ENCODE peak calls at places on chromosomes 16 and 17, in eight cellular contexts. Y is NCI-H1105; Z is effector memory CD4-positive, alpha-beta T cell; R is mucosa of gallbladder; M is SHP77; J is AG09319; B is activated T-helper 9 cell treated with anti-CD3 and anti-CD28 coated beads, Interleukin-2, amount 50 U/mL, for 16 hours; W is small intestine. O is an unnamed sample.

GRCh38 chr17:81049973-81050551 is 15.1 kb downstream of the BAIAP2 start:
- DNase-seq in Y (no peak), Z (no peak), R (peak; percentile 85), M (no peak), J (no peak), B (no peak), W (peak; percentile 80), O (no peak)

GRCh38 chr16:69691980-69692911 is 34.1 kb downstream of the NQO1 start:
- DNase-seq in Y (no peak), Z (no peak), R (no peak), M (no peak), J (no peak), B (no peak), W (no peak), O (no peak)

GRCh38 chr16:57616871-57617270 is 11.6 kb upstream of the ADGRG1 start:
- DNase-seq in Y (no peak), Z (no peak), R (no peak), M (no peak), J (no peak), B (no peak), W (no peak), O (no peak)

GRCh38 chr16:80852261-80852872 is 48.0 kb upstream of the CDYL2 start:
- DNase-seq in Y (no peak), Z (no peak), R (no peak), M (peak; percentile 19), J (no peak), B (no peak), W (peak; percentile 43), O (no peak)

GRCh38 chr16:12271006-12271405 is 294.5 kb downstream of the SNX29 start:
- DNase-seq in Y (peak; percentile 42), Z (no peak), R (peak; percentile 19), M (no peak), J (no peak), B (no peak), W (peak; percentile 31), O (peak; percentile 44)

GRCh38 chr17:83195330-83196087 is 116.1 kb downstream of the METRNL start:
- DNase-seq in Y (no peak), Z (no peak), R (peak; percentile 42), M (no peak), J (peak; percentile 52), B (no peak), W (no peak), O (no peak)

GRCh38 chr16:2035431-2036199 is 8.9 kb downstream of the NHERF2 start:
- DNase-seq in Y (peak; percentile 25), Z (no peak), R (no peak), M (peak; percentile 42), J (peak; percentile 60), B (no peak), W (no peak), O (peak; percentile 31)

GRCh38 chr17:74514632-74515035 is 16.6 kb downstream of the CD300LB start:
- DNase-seq in Y (peak; percentile 100), Z (peak; percentile 34), R (peak; percentile 19), M (no peak), J (no peak), B (no peak), W (no peak), O (peak; percentile 100)

GRCh38 chr16:75195811-75196790 is 10.9 kb downstream of the CTRB2 start:
- DNase-seq in Y (no peak), Z (no peak), R (no peak), M (no peak), J (no peak), B (no peak), W (no peak), O (no peak)

GRCh38 chr17:16449121-16449570 is 33.8 kb downstream of the TRPV2 start:
- DNase-seq in Y (no peak), Z (no peak), R (no peak), M (no peak), J (no peak), B (no peak), W (no peak), O (no peak)